ENCODE peak calls at places on chromosome 13, in four cellular contexts. One of them, this sample, is unnamed.
A peak's percentile ranks its signal among the peaks of the same experiment; 100 is the strongest.

GRCh38 chr13:78147905-78148304 is 229.3 kb upstream of the EDNRB start:
- DNase-seq in PC-3: peak; percentile 61
- DNase-seq in colonic mucosa: no peak
- DNase-seq in tibial nerve: no peak
- DNase-seq in this sample: no peak

GRCh38 chr13:98033277-98034247 is 80.1 kb downstream of the IPO5 start:
- DNase-seq in PC-3: peak; percentile 43
- DNase-seq in colonic mucosa: no peak
- DNase-seq in tibial nerve: no peak
- DNase-seq in this sample: no peak

GRCh38 chr13:68261105-68261504 is 1031.0 kb upstream of the PCDH9 start:
- DNase-seq in PC-3: no peak
- DNase-seq in colonic mucosa: no peak
- DNase-seq in tibial nerve: no peak
- DNase-seq in this sample: no peak

GRCh38 chr13:48942131-48942530 is 33.6 kb upstream of the FNDC3A start:
- DNase-seq in PC-3: peak; percentile 29
- DNase-seq in colonic mucosa: no peak
- DNase-seq in tibial nerve: no peak
- DNase-seq in this sample: no peak

GRCh38 chr13:87671824-87672603 is 843 bp downstream of the SLITRK5 start:
- DNase-seq in PC-3: no peak
- DNase-seq in colonic mucosa: no peak
- DNase-seq in tibial nerve: no peak
- DNase-seq in this sample: no peak

GRCh38 chr13:106471957-106472543 is 63.4 kb downstream of the EFNB2 start:
- DNase-seq in PC-3: peak; percentile 92
- DNase-seq in colonic mucosa: peak; percentile 69
- DNase-seq in tibial nerve: no peak
- DNase-seq in this sample: no peak

GRCh38 chr13:72651196-72651595 is 76.2 kb downstream of the MZT1 start:
- DNase-seq in PC-3: peak; percentile 27
- DNase-seq in colonic mucosa: no peak
- DNase-seq in tibial nerve: no peak
- DNase-seq in this sample: no peak

GRCh38 chr13:60335531-60335930 is 61.5 kb upstream of the TDRD3 start:
- DNase-seq in PC-3: peak; percentile 16
- DNase-seq in colonic mucosa: no peak
- DNase-seq in tibial nerve: no peak
- DNase-seq in this sample: no peak

GRCh38 chr13:99617474-99618255 is 116.4 kb downstream of the TM9SF2 start:
- DNase-seq in PC-3: peak; percentile 46
- DNase-seq in colonic mucosa: peak; percentile 50
- DNase-seq in tibial nerve: peak; percentile 30
- DNase-seq in this sample: no peak

GRCh38 chr13:30257433-30258099 is 49.8 kb downstream of the KATNAL1 start:
- DNase-seq in PC-3: no peak
- DNase-seq in colonic mucosa: no peak
- DNase-seq in tibial nerve: no peak
- DNase-seq in this sample: no peak

GRCh38 chr13:46495647-46496046 is 57.3 kb upstream of the LRCH1 start:
- DNase-seq in PC-3: no peak
- DNase-seq in colonic mucosa: no peak
- DNase-seq in tibial nerve: no peak
- DNase-seq in this sample: no peak

GRCh38 chr13:113164492-113164891 is 6.0 kb downstream of the PROZ start:
- DNase-seq in PC-3: no peak
- DNase-seq in colonic mucosa: no peak
- DNase-seq in tibial nerve: no peak
- DNase-seq in this sample: no peak

GRCh38 chr13:38417241-38417640 is 67.6 kb downstream of the UFM1 start:
- DNase-seq in PC-3: peak; percentile 52
- DNase-seq in colonic mucosa: no peak
- DNase-seq in tibial nerve: no peak
- DNase-seq in this sample: no peak

GRCh38 chr13:103517066-103517767 is 451.0 kb upstream of the SLC10A2 start:
- DNase-seq in PC-3: no peak
- DNase-seq in colonic mucosa: no peak
- DNase-seq in tibial nerve: no peak
- DNase-seq in this sample: no peak

GRCh38 chr13:33312150-33312908 is 26.8 kb upstream of the STARD13 start:
- DNase-seq in PC-3: no peak
- DNase-seq in colonic mucosa: no peak
- DNase-seq in tibial nerve: no peak
- DNase-seq in this sample: no peak

GRCh38 chr13:74867460-74867859 is 614.5 kb downstream of the TBC1D4 start:
- DNase-seq in PC-3: peak; percentile 82
- DNase-seq in colonic mucosa: no peak
- DNase-seq in tibial nerve: no peak
- DNase-seq in this sample: no peak

GRCh38 chr13:113211774-113212173 is 2.4 kb downstream of the CUL4A start:
- DNase-seq in PC-3: peak; percentile 19
- DNase-seq in colonic mucosa: no peak
- DNase-seq in tibial nerve: no peak
- DNase-seq in this sample: no peak

GRCh38 chr13:42028113-42028799 is 20.2 kb upstream of the DGKH start:
- DNase-seq in PC-3: no peak
- DNase-seq in colonic mucosa: peak; percentile 84
- DNase-seq in tibial nerve: no peak
- DNase-seq in this sample: no peak

GRCh38 chr13:101325423-101325822 is 90.9 kb downstream of the NALCN start:
- DNase-seq in PC-3: no peak
- DNase-seq in colonic mucosa: no peak
- DNase-seq in tibial nerve: no peak
- DNase-seq in this sample: no peak

GRCh38 chr13:24683833-24684599 is 3.8 kb downstream of the ATP12A start:
- DNase-seq in PC-3: peak; percentile 52
- DNase-seq in colonic mucosa: peak; percentile 68
- DNase-seq in tibial nerve: peak; percentile 41
- DNase-seq in this sample: peak; percentile 65

GRCh38 chr13:92265408-92265807 is 867.0 kb downstream of the GPC5 start:
- DNase-seq in PC-3: no peak
- DNase-seq in colonic mucosa: no peak
- DNase-seq in tibial nerve: no peak
- DNase-seq in this sample: no peak

GRCh38 chr13:92473736-92474465 is 752.7 kb upstream of the GPC6 start:
- DNase-seq in PC-3: no peak
- DNase-seq in colonic mucosa: no peak
- DNase-seq in tibial nerve: no peak
- DNase-seq in this sample: no peak

GRCh38 chr13:47094734-47095434 is 198.0 kb upstream of the HTR2A start:
- DNase-seq in PC-3: no peak
- DNase-seq in colonic mucosa: no peak
- DNase-seq in tibial nerve: no peak
- DNase-seq in this sample: no peak

GRCh38 chr13:99979453-99980200 is 2.0 kb upstream of the ZIC2 start:
- DNase-seq in PC-3: peak; percentile 18
- DNase-seq in colonic mucosa: peak; percentile 20
- DNase-seq in tibial nerve: no peak
- DNase-seq in this sample: no peak

GRCh38 chr13:32305646-32306045 is 9.5 kb downstream of the ZAR1L start:
- DNase-seq in PC-3: no peak
- DNase-seq in colonic mucosa: no peak
- DNase-seq in tibial nerve: no peak
- DNase-seq in this sample: no peak

GRCh38 chr13:32311188-32311897 is 3.8 kb downstream of the ZAR1L start:
- DNase-seq in PC-3: no peak
- DNase-seq in colonic mucosa: no peak
- DNase-seq in tibial nerve: no peak
- DNase-seq in this sample: no peak

GRCh38 chr13:32314271-32314967 is 744 bp downstream of the ZAR1L start:
- DNase-seq in PC-3: no peak
- DNase-seq in colonic mucosa: peak; percentile 29
- DNase-seq in tibial nerve: peak; percentile 23
- DNase-seq in this sample: peak; percentile 85

GRCh38 chr13:32309312-32309711 is 5.9 kb downstream of the ZAR1L start:
- DNase-seq in PC-3: no peak
- DNase-seq in colonic mucosa: no peak
- DNase-seq in tibial nerve: no peak
- DNase-seq in this sample: no peak

GRCh38 chr13:32309812-32310706 is 5.1 kb downstream of the ZAR1L start:
- DNase-seq in PC-3: peak; percentile 65
- DNase-seq in colonic mucosa: peak; percentile 30
- DNase-seq in tibial nerve: no peak
- DNase-seq in this sample: no peak
- H3K4me3 ChIP-seq in PC-3: peak overlapping the region; percentile 11
- H3K4me3 ChIP-seq in colonic mucosa: no peak overlapping the region
- H3K4me3 ChIP-seq in tibial nerve: peak overlapping the region; percentile 36
- H3K4me3 ChIP-seq in this sample: peak overlapping the region; percentile 39

GRCh38 chr13:26424181-26424580 is 133.3 kb upstream of the WASF3 start:
- DNase-seq in PC-3: no peak
- DNase-seq in colonic mucosa: no peak
- DNase-seq in tibial nerve: no peak
- DNase-seq in this sample: no peak
- H3K4me3 ChIP-seq in PC-3: no peak overlapping the region
- H3K4me3 ChIP-seq in colonic mucosa: no peak overlapping the region
- H3K4me3 ChIP-seq in tibial nerve: no peak overlapping the region
- H3K4me3 ChIP-seq in this sample: no peak overlapping the region

DNA sequence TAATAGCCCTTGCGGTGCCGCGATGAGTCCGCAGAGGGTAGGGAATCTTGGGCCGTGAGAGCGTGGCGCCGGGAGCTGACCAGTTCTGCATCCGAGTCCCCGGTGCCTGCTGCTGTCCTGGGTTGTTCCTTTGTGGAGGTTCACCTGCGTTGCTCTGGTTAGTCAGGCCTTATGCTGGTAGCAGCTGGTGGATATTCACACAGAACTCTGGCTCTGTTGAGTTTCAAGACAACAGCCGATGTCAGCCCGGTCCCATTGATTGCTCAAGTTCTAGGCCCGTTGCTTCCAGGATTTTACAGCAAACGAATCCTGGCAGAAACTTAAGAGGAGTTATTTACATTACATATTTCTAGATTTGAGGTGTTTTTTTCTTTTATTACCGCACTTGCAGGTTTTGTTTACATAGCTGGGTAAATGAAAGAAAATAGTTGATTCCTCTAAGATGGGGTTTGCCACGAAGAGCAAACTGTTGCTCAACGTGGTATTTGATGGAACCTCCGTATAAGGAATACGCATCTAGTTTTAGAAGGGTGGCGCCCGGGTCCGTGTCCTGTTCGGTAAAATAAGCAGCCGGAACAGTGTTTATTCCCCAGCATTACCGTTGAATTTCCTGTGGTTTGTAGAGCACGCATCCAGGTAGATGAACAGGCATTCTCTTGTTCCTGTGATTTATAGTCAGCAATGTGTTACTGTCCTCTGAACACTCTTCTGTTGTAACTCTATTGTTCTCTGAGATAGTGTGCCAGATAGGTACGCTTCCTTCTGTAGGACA is 1.3 kb downstream of the CLDN10 start:
- DNase-seq in PC-3: peak; percentile 47
- DNase-seq in colonic mucosa: peak; percentile 21
- DNase-seq in tibial nerve: no peak
- DNase-seq in this sample: peak; percentile 48
- H3K4me3 ChIP-seq in PC-3: peak overlapping the region; percentile 48
- H3K4me3 ChIP-seq in colonic mucosa: peak overlapping the region; percentile 3
- H3K4me3 ChIP-seq in tibial nerve: no peak overlapping the region
- H3K4me3 ChIP-seq in this sample: no peak overlapping the region

GRCh38 chr13:112057434-112057735 is 9.6 kb upstream of the SOX1 start:
- DNase-seq in PC-3: no peak
- DNase-seq in colonic mucosa: no peak
- DNase-seq in tibial nerve: no peak
- DNase-seq in this sample: no peak
- H3K4me3 ChIP-seq in PC-3: no peak overlapping the region
- H3K4me3 ChIP-seq in colonic mucosa: no peak overlapping the region
- H3K4me3 ChIP-seq in tibial nerve: no peak overlapping the region
- H3K4me3 ChIP-seq in this sample: no peak overlapping the region

GRCh38 chr13:45199716-45200115 is 1.1 kb downstream of the KCTD4 start:
- DNase-seq in PC-3: no peak
- DNase-seq in colonic mucosa: no peak
- DNase-seq in tibial nerve: no peak
- DNase-seq in this sample: no peak
- H3K4me3 ChIP-seq in PC-3: no peak overlapping the region
- H3K4me3 ChIP-seq in colonic mucosa: no peak overlapping the region
- H3K4me3 ChIP-seq in tibial nerve: no peak overlapping the region
- H3K4me3 ChIP-seq in this sample: no peak overlapping the region

GRCh38 chr13:109941951-109942350 is 155.6 kb upstream of the IRS2 start:
- DNase-seq in PC-3: no peak
- DNase-seq in colonic mucosa: no peak
- DNase-seq in tibial nerve: no peak
- DNase-seq in this sample: no peak
- H3K4me3 ChIP-seq in PC-3: no peak overlapping the region
- H3K4me3 ChIP-seq in colonic mucosa: no peak overlapping the region
- H3K4me3 ChIP-seq in tibial nerve: no peak overlapping the region
- H3K4me3 ChIP-seq in this sample: no peak overlapping the region

GRCh38 chr13:35784286-35784951 is 307.9 kb upstream of the MAB21L1 start:
- DNase-seq in PC-3: no peak
- DNase-seq in colonic mucosa: no peak
- DNase-seq in tibial nerve: no peak
- DNase-seq in this sample: no peak
- H3K4me3 ChIP-seq in PC-3: no peak overlapping the region
- H3K4me3 ChIP-seq in colonic mucosa: no peak overlapping the region
- H3K4me3 ChIP-seq in tibial nerve: no peak overlapping the region
- H3K4me3 ChIP-seq in this sample: no peak overlapping the region

DNA sequence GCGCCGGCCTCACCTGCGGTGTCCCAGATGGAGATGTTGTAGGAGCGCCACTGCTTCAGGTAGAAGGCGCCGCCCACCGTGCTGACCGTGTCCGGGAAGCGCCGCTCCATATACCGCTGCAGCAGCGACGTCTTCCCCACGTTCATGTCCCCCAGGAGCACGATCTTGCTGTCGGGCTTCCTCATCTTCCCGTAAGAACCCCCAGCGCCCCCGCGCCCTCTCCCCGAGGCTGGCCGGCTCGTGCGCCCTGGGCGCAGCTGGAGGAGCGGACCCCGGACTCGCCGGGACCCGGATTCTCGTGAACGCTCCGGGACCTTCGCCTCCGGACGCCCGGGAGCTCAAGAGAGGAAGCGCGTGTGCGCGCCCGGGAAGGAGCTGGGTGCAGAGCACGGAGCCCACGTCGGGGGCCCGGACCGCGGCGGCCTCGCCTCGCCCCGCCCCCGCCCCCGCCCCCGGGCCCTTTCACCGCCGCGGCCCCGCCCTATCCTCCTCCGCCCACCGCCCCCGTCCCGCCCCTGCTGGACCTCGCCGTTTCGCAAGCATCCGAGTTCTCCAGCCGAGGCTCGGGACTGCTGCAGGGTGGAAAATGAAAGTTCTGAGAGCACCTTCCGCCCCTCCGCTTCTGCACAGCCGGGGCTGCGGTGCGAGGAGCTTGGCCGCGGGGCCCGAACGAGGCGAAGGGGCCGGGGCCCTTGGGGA is at the start of gene RAB20:
- DNase-seq in PC-3: peak; percentile 72
- DNase-seq in colonic mucosa: peak; percentile 95
- DNase-seq in tibial nerve: peak; percentile 78
- DNase-seq in this sample: peak; percentile 93
- H3K4me3 ChIP-seq in PC-3: peak within 1 kb of the TSS; percentile 98
- H3K4me3 ChIP-seq in colonic mucosa: peak within 1 kb of the TSS; percentile 84
- H3K4me3 ChIP-seq in tibial nerve: peak within 1 kb of the TSS; percentile 91
- H3K4me3 ChIP-seq in this sample: peak within 1 kb of the TSS; percentile 80

DNA sequence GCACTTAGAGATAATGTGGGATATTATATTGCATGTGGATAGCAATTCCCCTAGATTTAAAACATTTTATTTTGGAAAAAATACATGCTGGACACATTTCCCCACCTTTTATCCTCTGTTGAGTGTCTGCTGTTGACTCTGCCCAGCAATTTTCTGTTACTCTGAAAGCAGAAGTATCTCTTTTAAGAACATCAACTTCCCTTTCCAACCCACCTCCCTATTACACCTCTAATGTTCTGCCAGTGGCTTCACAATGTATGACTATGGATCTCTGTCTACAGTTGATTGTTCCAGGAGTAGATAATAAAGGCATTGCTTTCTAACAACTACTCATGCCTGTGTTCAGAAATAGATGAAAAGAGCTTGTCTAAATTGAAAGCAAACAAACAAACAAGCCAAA is 754.8 kb upstream of the SLITRK6 start:
- DNase-seq in PC-3: no peak
- DNase-seq in colonic mucosa: no peak
- DNase-seq in tibial nerve: no peak
- DNase-seq in this sample: no peak
- H3K4me3 ChIP-seq in PC-3: no peak overlapping the region
- H3K4me3 ChIP-seq in colonic mucosa: no peak overlapping the region
- H3K4me3 ChIP-seq in tibial nerve: no peak overlapping the region
- H3K4me3 ChIP-seq in this sample: no peak overlapping the region